ENCODE peak calls at places on chromosomes 13 and 19, in seven cellular contexts. W is IMR-90, J is neuronal stem cell, A is mesenchymal stem cell, E is H1, N is H9, D is trophoblast cell. I is an unnamed sample. For H3K79me1, the result is how much of the 10 kb centered on the place peaks cover.

GRCh38 chr13:106163426-106163825 is 372.0 kb downstream of the EFNB2 start:
- DNase-seq in W (no peak), J (no peak), A (no peak), E (no peak), N (no peak), D (peak), I (no peak)

GRCh38 chr19:2034729-2035589 is 16.1 kb downstream of the MKNK2 start:
- DNase-seq in W (peak), J (no peak), A (peak), E (peak), N (peak), D (peak), I (peak)

GRCh38 chr19:29952127-29952526 is 10.1 kb downstream of the URI1 start:
- DNase-seq in W (no peak), J (no peak), A (no peak), E (no peak), N (no peak), D (no peak), I (peak)

GRCh38 chr13:111904166-111904565 is 162.8 kb upstream of the SOX1 start:
- DNase-seq in W (no peak), J (no peak), A (no peak), E (peak), N (peak), D (no peak), I (no peak)

GRCh38 chr19:29383696-29384095 is 142.1 kb upstream of the VSTM2B start:
- DNase-seq in W (no peak), J (no peak), A (no peak), E (no peak), N (no peak), D (no peak), I (no peak)

GRCh38 chr13:26377038-26377437 is 123.1 kb downstream of the CDK8 start:
- DNase-seq in W (peak), J (peak), A (peak), E (peak), N (peak), D (no peak), I (peak)

GRCh38 chr13:33278923-33279322 is 6.6 kb downstream of the STARD13 start:
- DNase-seq in W (no peak), J (no peak), A (no peak), E (no peak), N (no peak), D (no peak), I (no peak)

GRCh38 chr13:32309812-32310706 is 5.1 kb downstream of the ZAR1L start:
- DNase-seq in W (peak), J (peak), A (peak), E (peak), N (peak), D (peak), I (peak)

GRCh38 chr19:30227661-30228112 is 144.5 kb upstream of the ZNF536 start:
- DNase-seq in W (peak), J (peak), A (peak), E (peak), N (peak), D (peak), I (peak)

GRCh38 chr13:33537691-33538090 is 252.1 kb upstream of the STARD13 start:
- DNase-seq in W (no peak), J (no peak), A (peak), E (no peak), N (no peak), D (no peak), I (no peak)

GRCh38 chr13:31772231-31772630 is 32.9 kb downstream of the RXFP2 start:
- DNase-seq in W (no peak), J (no peak), A (no peak), E (no peak), N (no peak), D (no peak), I (no peak)

GRCh38 chr13:32881074-32881791 is 135.0 kb upstream of the KL start:
- DNase-seq in W (peak), J (no peak), A (peak), E (no peak), N (no peak), D (no peak), I (no peak)

GRCh38 chr19:409515-410242 is 732 bp upstream of the C2CD4C start:
- DNase-seq in W (no peak), J (no peak), A (peak), E (peak), N (no peak), D (no peak), I (peak)

GRCh38 chr13:62371737-62372136 is 956.1 kb upstream of the PCDH20 start:
- DNase-seq in W (no peak), J (no peak), A (no peak), E (no peak), N (no peak), D (no peak), I (no peak)

GRCh38 chr13:51688937-51689336 is 104.7 kb downstream of the WDFY2 start:
- DNase-seq in W (no peak), J (no peak), A (no peak), E (no peak), N (no peak), D (no peak), I (peak)

GRCh38 chr19:19900124-19900523 is 622 bp upstream of the ZNF93 start:
- DNase-seq in W (peak), J (no peak), A (peak), E (no peak), N (no peak), D (no peak), I (peak)

GRCh38 chr19:36719687-36720556 is 32.5 kb downstream of the ZNF567 start:
- DNase-seq in W (no peak), J (no peak), A (peak), E (no peak), N (no peak), D (no peak), I (peak)

GRCh38 chr13:100620792-100621191 is 32.2 kb upstream of the GGACT start:
- DNase-seq in W (no peak), J (no peak), A (no peak), E (no peak), N (no peak), D (no peak), I (no peak)

GRCh38 chr19:3520166-3521103 is 14.3 kb downstream of the FZR1 start:
- DNase-seq in W (no peak), J (no peak), A (no peak), E (no peak), N (peak), D (peak), I (peak)

GRCh38 chr13:99280166-99280565 is 22.0 kb upstream of the GPR18 start:
- DNase-seq in W (no peak), J (no peak), A (peak), E (no peak), N (no peak), D (no peak), I (no peak)

GRCh38 chr19:39413903-39414608 is 1.6 kb downstream of the PLEKHG2 start:
- DNase-seq in W (peak), J (no peak), A (peak), E (peak), N (no peak), D (no peak), I (peak)

GRCh38 chr19:1445932-1446712 is 3.8 kb upstream of the APC2 start:
- DNase-seq in W (no peak), J (peak), A (no peak), E (peak), N (no peak), D (no peak), I (no peak)

GRCh38 chr13:99288069-99288468 is 19.1 kb downstream of the GPR183 start:
- DNase-seq in W (no peak), J (no peak), A (no peak), E (no peak), N (no peak), D (no peak), I (no peak)

GRCh38 chr13:51148223-51148951 is 37.3 kb upstream of the C13orf42 start:
- DNase-seq in W (no peak), J (peak), A (no peak), E (peak), N (peak), D (no peak), I (peak)

GRCh38 chr19:16382775-16383543 is 58.3 kb downstream of the KLF2 start:
- DNase-seq in W (peak), J (peak), A (peak), E (peak), N (peak), D (peak), I (peak)

DNA sequence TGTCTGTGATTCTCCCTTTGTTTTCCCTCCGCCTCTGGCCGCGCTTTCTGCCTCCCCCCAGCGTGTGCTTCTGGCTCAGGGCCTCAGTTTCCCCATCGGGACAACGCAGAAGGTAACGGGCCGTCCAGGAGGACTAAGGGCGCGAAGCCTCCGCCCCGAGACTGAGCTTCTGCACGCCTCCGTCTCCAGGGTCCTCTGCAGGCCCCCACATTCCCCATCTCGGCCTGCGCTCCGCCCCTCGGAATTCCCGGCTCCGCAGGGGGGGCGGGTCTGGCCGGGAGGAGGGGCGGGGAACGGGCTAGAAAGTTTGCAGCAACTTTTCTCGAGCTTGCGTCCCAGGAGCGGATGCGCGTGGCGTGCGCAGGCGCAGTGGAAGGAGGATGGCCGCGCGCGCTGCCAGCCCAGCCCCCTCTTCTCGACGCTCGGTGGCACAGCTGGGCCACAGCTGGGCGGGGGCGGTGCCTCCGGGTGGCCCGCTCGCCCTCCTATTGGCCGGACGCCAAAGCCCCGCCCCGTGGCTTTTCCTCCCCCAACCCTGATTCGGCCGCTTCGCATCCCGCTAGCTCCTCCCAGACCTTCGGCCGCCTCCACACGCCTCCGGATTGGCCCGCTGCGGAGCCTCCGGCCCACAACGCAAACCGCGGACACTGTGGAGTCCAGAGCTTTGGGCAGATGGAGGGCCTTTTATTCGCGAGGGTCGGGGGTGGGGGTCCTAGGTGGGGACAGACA is at the start of gene SIX5:
- DNase-seq in W (peak), J (peak), A (peak), E (peak), N (peak), D (peak), I (peak)
- H3K79me1 ChIP-seq in W (under half), J (under half), A (under half), E (under half), N (under half), D (under half), I (under half)

GRCh38 chr19:49006905-49007304 is 10.0 kb downstream of the LHB start:
- DNase-seq in W (no peak), J (no peak), A (no peak), E (no peak), N (no peak), D (no peak), I (no peak)
- H2BK5ac ChIP-seq in W (no peak), J (no peak), A (no peak), E (no peak), N (no peak), D (no peak), I (no peak)

GRCh38 chr13:60260440-60260839 is 96.7 kb upstream of the DIAPH3 start:
- DNase-seq in W (no peak), J (no peak), A (no peak), E (no peak), N (peak), D (no peak), I (peak)

GRCh38 chr13:60267498-60268202 is 103.9 kb upstream of the DIAPH3 start:
- DNase-seq in W (no peak), J (no peak), A (peak), E (peak), N (peak), D (no peak), I (peak)

GRCh38 chr13:60265566-60265965 is 101.8 kb upstream of the DIAPH3 start:
- DNase-seq in W (no peak), J (no peak), A (no peak), E (no peak), N (no peak), D (no peak), I (no peak)

GRCh38 chr13:60258349-60258748 is 94.6 kb upstream of the DIAPH3 start:
- DNase-seq in W (no peak), J (no peak), A (no peak), E (peak), N (peak), D (no peak), I (no peak)

DNA sequence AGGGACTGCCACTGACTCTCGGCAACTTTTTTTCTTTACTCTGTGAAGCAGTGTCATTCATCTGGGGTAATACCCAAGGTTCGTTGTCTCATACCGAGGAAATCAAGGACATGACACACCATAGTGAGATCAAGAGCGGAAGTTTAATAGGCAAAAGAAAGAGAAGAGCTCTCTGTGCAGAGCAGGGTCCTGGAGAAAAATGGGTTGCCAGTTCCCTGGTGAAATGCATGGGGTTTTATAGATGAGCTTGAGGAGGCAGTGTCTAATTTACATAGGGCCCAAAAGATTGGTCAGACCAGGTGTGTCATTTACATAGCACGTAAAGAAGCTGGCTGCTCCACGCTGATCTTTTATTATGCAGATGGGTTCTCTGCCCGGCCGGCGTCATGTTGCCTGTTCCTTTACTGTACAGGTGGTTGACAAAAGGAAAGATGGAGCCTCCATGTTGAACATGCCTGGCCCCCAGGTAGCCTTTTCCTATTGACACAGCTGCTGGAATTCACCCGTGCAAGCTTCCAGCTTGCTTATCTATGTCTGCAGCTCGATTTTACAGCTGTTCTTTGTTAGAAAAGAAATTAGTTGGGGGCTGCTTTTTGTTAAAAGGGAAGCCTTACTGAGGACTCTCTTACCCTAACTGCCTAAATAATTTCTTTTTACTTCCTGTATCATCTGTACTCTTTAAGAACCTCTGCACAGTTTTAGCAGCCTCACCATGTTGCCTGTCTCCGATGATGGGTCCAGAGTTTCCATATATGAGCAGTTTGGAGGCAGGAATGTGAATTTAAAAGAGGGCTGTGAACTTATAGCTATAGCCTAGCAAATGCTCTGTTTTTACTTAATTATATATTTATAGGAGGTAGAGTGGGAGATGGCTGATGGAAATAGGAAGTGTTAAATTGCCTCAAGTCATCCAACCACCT is 98.0 kb upstream of the DIAPH3 start:
- DNase-seq in W (no peak), J (no peak), A (no peak), E (no peak), N (peak), D (no peak), I (no peak)
- H3K79me1 ChIP-seq in W (under half), J (under half), A (under half), E (under half), N (under half), D (under half), I (under half)

GRCh38 chr13:103941506-103942148 is 875.4 kb upstream of the SLC10A2 start:
- DNase-seq in W (no peak), J (no peak), A (peak), E (no peak), N (no peak), D (peak), I (peak)
- H2BK5ac ChIP-seq in W (no peak), J (no peak), A (no peak), E (no peak), N (no peak), D (no peak), I (no peak)

DNA sequence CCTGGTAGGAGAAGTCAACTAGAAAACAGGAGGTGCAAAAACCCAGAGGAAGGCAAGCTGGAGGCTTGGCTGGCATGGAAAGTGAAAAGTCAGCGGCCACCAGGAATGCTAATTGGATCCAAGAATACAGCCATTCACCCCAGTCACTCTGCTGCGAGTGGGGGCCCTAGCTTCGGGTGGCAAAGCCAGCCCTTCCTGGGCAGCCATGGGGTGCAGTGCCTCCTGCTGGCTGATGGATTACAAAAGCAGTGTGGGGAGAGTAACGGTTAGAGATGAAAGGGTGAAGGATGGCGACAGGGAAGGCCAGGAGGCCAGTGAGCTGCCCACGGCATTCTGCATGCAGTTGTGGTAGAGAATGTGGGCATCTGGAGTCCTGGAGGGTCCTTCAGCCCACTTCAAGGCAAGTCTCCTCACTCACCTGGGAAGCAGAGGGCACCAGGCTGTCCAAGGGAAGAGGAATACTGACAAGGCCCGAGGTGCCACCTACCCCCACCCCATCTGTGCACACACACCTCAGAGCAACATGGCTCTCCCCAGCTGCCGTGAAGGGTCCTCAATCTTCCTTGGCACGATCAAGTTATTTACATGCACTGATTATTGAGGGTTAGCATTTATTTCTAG is 20.3 kb upstream of the EPHX3 start:
- DNase-seq in W (peak), J (no peak), A (no peak), E (peak), N (peak), D (no peak), I (peak)
- H3K79me1 ChIP-seq in W (half or more), J (under half), A (half or more), E (under half), N (under half), D (under half), I (under half)

DNA sequence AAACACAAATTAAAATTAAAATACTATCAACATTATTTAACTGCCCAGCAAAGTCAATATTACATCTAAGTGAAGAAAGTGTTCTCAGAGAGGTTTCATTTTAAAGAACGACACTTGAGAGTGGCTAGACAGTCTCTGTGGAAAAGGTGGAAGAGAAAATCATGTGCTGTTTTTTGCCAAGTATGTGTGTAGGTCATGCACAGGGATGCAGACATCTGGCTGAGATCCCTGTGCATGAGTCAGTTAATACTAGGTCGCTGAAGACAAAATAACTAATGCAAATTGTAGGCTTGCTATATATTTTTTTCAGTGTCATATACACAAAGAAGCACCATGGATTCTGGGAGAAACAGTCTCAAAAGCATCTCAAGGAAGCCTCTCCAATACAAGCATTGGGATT is 44.3 kb upstream of the ENOX1 start:
- DNase-seq in W (peak), J (no peak), A (peak), E (no peak), N (no peak), D (peak), I (no peak)
- H2BK5ac ChIP-seq in W (peak), J (no peak), A (no peak), E (no peak), N (no peak), D (no peak), I (no peak)

GRCh38 chr19:48561412-48561811 is 9.4 kb downstream of the SULT2B1 start:
- DNase-seq in W (no peak), J (no peak), A (no peak), E (no peak), N (no peak), D (no peak), I (no peak)

GRCh38 chr19:48560095-48560530 is 8.1 kb downstream of the SULT2B1 start:
- DNase-seq in W (no peak), J (no peak), A (no peak), E (no peak), N (peak), D (peak), I (peak)

GRCh38 chr19:48568345-48568886 is 16.4 kb downstream of the SULT2B1 start:
- DNase-seq in W (peak), J (no peak), A (peak), E (peak), N (peak), D (peak), I (peak)

GRCh38 chr19:48569814-48570213 is 17.8 kb downstream of the SULT2B1 start:
- DNase-seq in W (peak), J (no peak), A (no peak), E (no peak), N (no peak), D (no peak), I (no peak)

DNA sequence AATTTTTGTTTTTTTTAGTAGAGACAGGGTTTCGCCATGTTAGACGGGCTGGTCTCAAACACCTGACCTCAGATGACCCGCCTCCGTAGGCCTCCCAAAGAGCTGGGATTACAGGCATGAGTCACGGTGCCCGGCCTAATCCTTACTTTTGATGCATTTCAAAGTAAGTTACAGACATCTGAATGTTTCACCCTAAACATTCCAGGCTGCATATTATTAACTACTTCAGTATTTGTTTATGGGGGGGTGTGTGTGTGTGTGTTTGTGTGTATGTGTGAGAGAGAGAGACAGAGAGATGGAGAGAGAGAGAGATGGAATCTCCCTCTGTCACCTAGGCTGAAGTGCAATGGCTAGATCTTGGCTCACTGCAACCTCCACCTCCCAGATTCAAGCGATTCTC is 13.1 kb downstream of the SULT2B1 start:
- DNase-seq in W (peak), J (no peak), A (peak), E (no peak), N (no peak), D (peak), I (no peak)
- H3K79me1 ChIP-seq in W (under half), J (under half), A (under half), E (under half), N (under half), D (under half), I (under half)

DNA sequence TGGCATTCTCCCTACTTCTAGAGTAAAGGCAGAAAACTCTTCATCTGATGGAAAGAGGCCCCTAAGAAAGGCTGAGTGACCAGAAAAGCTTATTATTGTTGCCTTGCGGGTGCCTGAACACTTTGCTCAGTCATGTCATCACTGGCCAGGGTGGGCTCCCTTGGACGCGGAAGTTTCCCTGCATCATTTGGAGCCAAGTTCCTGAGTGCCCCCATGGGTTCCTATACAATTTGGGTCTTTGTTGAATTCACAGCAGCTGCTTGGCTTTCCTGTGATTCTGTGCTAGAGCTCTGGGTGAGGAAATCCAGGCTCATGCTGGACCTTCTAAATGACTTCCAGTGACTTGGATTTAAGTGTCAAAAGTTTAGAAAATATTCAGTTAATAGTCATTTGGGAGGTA is 232.9 kb downstream of the LHFPL6 start:
- DNase-seq in W (no peak), J (no peak), A (no peak), E (no peak), N (no peak), D (no peak), I (no peak)
- H2BK5ac ChIP-seq in W (no peak), J (no peak), A (no peak), E (no peak), N (no peak), D (no peak), I (no peak)